ENCODE peak calls at places on chromosomes 13 and 19, in eight cellular contexts. J is fibroblast of lung; U is Caco-2; R is heart right ventricle; D is fibroblast of the aortic adventitia; S is adrenal gland; Y is activated CD8-positive, alpha-beta T cell treated with anti-CD3 and anti-CD28 coated beads for 36 hours; N is B cell. C is an unnamed sample.

GRCh38 chr19:32976223-32976805 is 4.3 kb downstream of the FAAP24 start:
- DNase-seq in Y (peak), R (peak), J (peak), N (peak), S (peak), U (peak), D (peak), C (peak)

GRCh38 chr13:88246239-88246638 is 575.1 kb downstream of the SLITRK5 start:
- DNase-seq in R (no peak), D (no peak), U (no peak), N (no peak), J (no peak), Y (no peak), S (no peak), C (no peak)

GRCh38 chr13:37565425-37565824 is 33.1 kb downstream of the POSTN start:
- DNase-seq in Y (no peak), N (no peak), R (no peak), U (no peak), D (no peak), J (no peak), S (no peak), C (no peak)

GRCh38 chr19:46728208-46728607 is 11.3 kb upstream of the PRKD2 start:
- DNase-seq in D (no peak), Y (no peak), U (peak), R (peak), S (peak), N (no peak), J (no peak), C (no peak)

GRCh38 chr13:65843314-65843731 is 1386.8 kb downstream of the PCDH9 start:
- DNase-seq in N (no peak), Y (no peak), D (no peak), J (no peak), S (no peak), R (no peak), U (no peak), C (no peak)

GRCh38 chr13:40764587-40765403 is 6.2 kb downstream of the MRPS31 start:
- DNase-seq in Y (peak), D (peak), J (peak), R (no peak), S (no peak), U (no peak), N (no peak), C (no peak)

GRCh38 chr19:18253130-18253529 is 21.1 kb downstream of the IQCN start:
- DNase-seq in J (no peak), D (no peak), Y (no peak), U (no peak), N (no peak), S (no peak), R (no peak), C (no peak)

GRCh38 chr13:30355405-30355741 is 48.0 kb upstream of the KATNAL1 start:
- DNase-seq in Y (peak), U (no peak), N (peak), S (no peak), R (no peak), J (no peak), D (no peak), C (peak)

GRCh38 chr19:54156490-54156889 is 3.0 kb downstream of the LENG1 start:
- DNase-seq in Y (no peak), N (no peak), S (no peak), J (no peak), D (no peak), R (no peak), U (no peak), C (no peak)

GRCh38 chr19:55171440-55171839 is 5.0 kb upstream of the DNAAF3 start:
- DNase-seq in D (no peak), N (no peak), Y (no peak), S (no peak), U (no peak), R (no peak), J (no peak), C (no peak)

GRCh38 chr13:110262944-110263343 is 44.0 kb downstream of the COL4A1 start:
- DNase-seq in R (peak), D (no peak), S (peak), N (no peak), Y (no peak), J (no peak), U (no peak), C (no peak)

GRCh38 chr19:18388328-18389094 is 2.6 kb downstream of the GDF15 start:
- DNase-seq in U (no peak), R (peak), N (peak), Y (peak), D (peak), S (peak), J (peak), C (peak)

GRCh38 chr19:7415163-7415856 is 66.6 kb downstream of the ARHGEF18 start:
- DNase-seq in U (no peak), N (no peak), D (peak), J (peak), S (no peak), Y (no peak), R (no peak), C (no peak)

GRCh38 chr19:43623889-43624670 is 4.7 kb upstream of the ZNF428 start:
- DNase-seq in N (no peak), U (no peak), Y (peak), J (no peak), S (no peak), D (no peak), R (no peak), C (no peak)

GRCh38 chr19:10228925-10229324 is 2.2 kb downstream of the S1PR2 start:
- DNase-seq in S (no peak), J (peak), N (peak), U (peak), D (peak), R (peak), Y (peak), C (no peak)

GRCh38 chr13:93279982-93280381 is 53.4 kb downstream of the GPC6 start:
- DNase-seq in N (no peak), S (no peak), D (no peak), U (no peak), Y (no peak), J (no peak), R (no peak), C (no peak)

GRCh38 chr19:48779636-48780035 is 24.3 kb downstream of the FGF21 start:
- DNase-seq in R (no peak), Y (no peak), N (no peak), D (no peak), S (no peak), J (no peak), U (no peak), C (no peak)

GRCh38 chr13:48804836-48805601 is 151.3 kb downstream of the CYSLTR2 start:
- DNase-seq in U (no peak), S (no peak), J (peak), D (no peak), R (no peak), Y (peak), N (no peak), C (no peak)

GRCh38 chr13:25709088-25709487 is 337.3 kb downstream of the ATP8A2 start:
- DNase-seq in U (no peak), J (no peak), D (no peak), S (no peak), Y (no peak), N (no peak), R (no peak), C (no peak)

GRCh38 chr13:102897371-102898138 is 51.7 kb downstream of the ERCC5 start:
- DNase-seq in Y (no peak), D (no peak), R (peak), U (no peak), J (no peak), S (peak), N (no peak), C (no peak)

GRCh38 chr13:44207476-44207875 is 166.1 kb upstream of the SERP2 start:
- DNase-seq in J (no peak), U (no peak), S (no peak), R (no peak), N (no peak), Y (no peak), D (no peak), C (no peak)

GRCh38 chr19:8610041-8610927 is at the start of gene ADAMTS10:
- DNase-seq in J (peak), Y (peak), U (no peak), D (peak), R (no peak), N (peak), S (peak), C (no peak)

GRCh38 chr19:8610928-8611284 is 391 bp upstream of the ADAMTS10 start:
- DNase-seq in J (no peak), R (no peak), D (no peak), Y (no peak), U (no peak), S (no peak), N (no peak), C (no peak)

GRCh38 chr19:8608858-8609209 is 1.7 kb downstream of the ADAMTS10 start:
- DNase-seq in S (no peak), U (no peak), D (no peak), J (no peak), Y (peak), R (no peak), N (no peak), C (no peak)

GRCh38 chr19:8611391-8611883 is 922 bp upstream of the ADAMTS10 start:
- DNase-seq in J (peak), R (no peak), N (no peak), Y (peak), U (no peak), D (no peak), S (peak), C (no peak)

DNA sequence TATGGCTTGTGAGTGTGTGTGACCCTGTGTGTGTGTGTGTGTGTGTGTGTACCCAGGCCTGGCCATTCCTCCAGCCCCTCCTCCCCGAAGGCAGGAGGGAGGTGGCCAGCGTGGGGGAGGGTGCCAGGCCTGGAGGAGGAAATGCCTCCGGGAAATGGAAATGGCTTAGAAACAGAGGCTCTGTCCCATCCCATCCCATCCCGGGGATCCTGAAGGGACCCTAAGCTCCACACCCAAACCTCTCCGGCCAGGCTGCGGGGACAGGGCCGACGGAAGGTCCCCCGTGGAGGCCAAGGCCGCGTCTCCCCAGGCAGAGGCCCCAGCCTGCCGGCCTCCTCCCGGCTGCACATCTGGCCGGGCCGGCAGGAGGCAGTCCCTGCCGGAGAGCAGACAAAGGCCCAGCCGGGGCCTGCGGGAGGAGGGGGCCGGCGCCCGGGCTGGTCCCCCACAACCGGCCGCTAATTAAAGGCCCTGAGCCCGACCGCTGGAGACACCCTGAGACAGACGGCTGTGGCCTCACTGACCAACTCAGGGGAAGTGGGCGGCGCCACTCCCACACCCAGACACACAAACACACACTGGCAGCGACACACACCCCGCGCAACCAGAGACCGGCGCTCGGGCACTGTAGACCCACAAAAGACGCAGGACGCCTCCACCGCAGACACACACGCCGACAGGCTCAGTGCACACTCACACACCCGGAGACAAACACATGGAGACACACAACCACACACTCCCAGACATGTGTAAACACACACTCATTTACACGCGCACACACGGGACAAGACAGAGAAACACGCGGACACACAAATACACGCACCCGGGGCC is 1.1 kb downstream of the ADAMTS10 start:
- DNase-seq in S (peak), D (peak), N (no peak), U (no peak), Y (peak), J (peak), R (peak), C (peak)
- TF ChIP-seq CTCF in S (peak), D (peak), N (no peak), U (no peak), Y (no peak), J (peak), R (peak), C (no peak)

GRCh38 chr19:41877490-41877876 is 404 bp downstream of the CD79A start:
- DNase-seq in S (no peak), U (no peak), Y (peak), R (no peak), N (peak), D (no peak), J (no peak), C (no peak)
- TF ChIP-seq CTCF in S (no peak), U (no peak), Y (no peak), R (no peak), N (no peak), D (no peak), J (no peak), C (no peak)

GRCh38 chr19:5897189-5897969 is 6.2 kb downstream of the NDUFA11 start:
- DNase-seq in R (no peak), J (no peak), Y (no peak), S (no peak), D (no peak), N (no peak), U (no peak), C (no peak)
- TF ChIP-seq CTCF in R (no peak), J (no peak), Y (no peak), S (no peak), D (no peak), N (no peak), U (no peak), C (no peak)

DNA sequence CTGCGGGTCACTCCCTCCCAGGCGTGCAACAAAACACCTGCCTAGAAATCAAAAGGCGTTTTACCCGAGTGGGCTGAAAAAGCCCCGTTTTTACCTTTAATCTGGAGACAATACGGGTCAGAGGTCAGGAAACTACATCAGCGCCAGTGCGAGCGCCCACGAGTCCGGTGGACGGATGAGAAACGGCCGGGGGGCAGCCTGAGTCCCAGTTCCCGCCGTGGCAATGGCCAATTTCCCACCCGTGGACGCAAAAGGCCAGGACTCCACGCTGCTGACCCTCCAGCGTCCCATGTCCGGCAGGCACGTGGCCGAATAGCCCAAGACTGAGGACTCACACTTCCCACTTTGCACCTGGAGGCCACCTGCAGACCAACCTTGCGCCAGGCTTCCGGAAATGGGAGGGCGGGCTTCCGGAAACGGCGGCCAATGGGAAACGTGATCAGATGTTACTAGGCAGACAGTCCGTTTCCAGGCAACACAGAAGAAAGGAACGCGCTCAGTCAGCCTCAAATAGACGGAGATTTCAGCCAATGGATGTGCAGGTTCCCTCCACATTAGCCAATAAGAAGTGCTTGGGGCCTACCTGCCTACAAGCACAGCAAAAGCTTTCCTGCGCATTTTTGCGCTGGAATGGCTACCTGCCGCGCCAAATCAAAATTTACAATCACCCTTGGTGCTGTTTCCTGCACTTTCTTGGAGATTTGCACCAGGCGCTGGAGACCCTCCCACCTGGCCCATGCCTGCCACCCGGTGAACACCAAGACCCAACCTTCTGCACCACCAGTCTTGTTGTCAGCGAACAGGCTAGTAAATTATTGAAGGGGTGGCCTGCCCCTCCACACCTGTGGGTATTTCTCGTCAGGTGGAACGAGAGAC is 47.4 kb downstream of the ZFP14 start:
- DNase-seq in N (peak), J (peak), U (peak), S (peak), R (peak), Y (peak), D (peak), C (peak)
- TF ChIP-seq CTCF in N (no peak), J (no peak), U (no peak), S (no peak), R (no peak), Y (no peak), D (no peak), C (no peak)